ENCODE peak calls at places on chromosomes 12 and 14, in eight cellular contexts. H is vagina, M is transverse colon, W is suprapubic skin, S is HepG2, R is stomach, U is sigmoid colon, L is endothelial cell of umbilical vein. I is an unnamed sample. For H3K36me3, the result is how much of the 10 kb centered on the place peaks cover.

GRCh38 chr14:77376380-77376770 is 519 bp downstream of the TMED8 start:
- DNase-seq in H (no peak), M (peak), W (peak), S (no peak), R (peak), U (no peak), L (peak), I (peak)

GRCh38 chr12:49825360-49825970 is 2.7 kb downstream of the NCKAP5L start:
- DNase-seq in H (no peak), M (no peak), W (peak), S (no peak), R (no peak), U (peak), L (no peak), I (peak)

GRCh38 chr12:65602191-65602578 is 222.1 kb upstream of the HMGA2 start:
- DNase-seq in H (no peak), M (no peak), W (no peak), S (no peak), R (no peak), U (no peak), L (no peak), I (no peak)

GRCh38 chr14:59463773-59464650 is 1.2 kb downstream of the GPR135 start:
- DNase-seq in H (no peak), M (peak), W (no peak), S (no peak), R (no peak), U (peak), L (no peak), I (peak)

GRCh38 chr12:117499759-117500485 is 138.5 kb upstream of the NOS1 start:
- DNase-seq in H (no peak), M (no peak), W (no peak), S (no peak), R (no peak), U (no peak), L (peak), I (no peak)

GRCh38 chr12:114975974-114976310 is 292.0 kb upstream of the TBX3 start:
- DNase-seq in H (no peak), M (no peak), W (no peak), S (no peak), R (no peak), U (no peak), L (no peak), I (no peak)

GRCh38 chr14:100540141-100540925 is 46.9 kb downstream of the BEGAIN start:
- DNase-seq in H (no peak), M (no peak), W (peak), S (peak), R (no peak), U (peak), L (no peak), I (peak)

GRCh38 chr14:50055461-50056228 is 60.7 kb downstream of the VCPKMT start:
- DNase-seq in H (no peak), M (no peak), W (no peak), S (no peak), R (no peak), U (no peak), L (peak), I (no peak)

GRCh38 chr12:46219892-46220655 is 48.8 kb downstream of the SLC38A1 start:
- DNase-seq in H (no peak), M (peak), W (no peak), S (peak), R (no peak), U (no peak), L (peak), I (no peak)

GRCh38 chr12:65712264-65713004 is 111.8 kb upstream of the HMGA2 start:
- DNase-seq in H (no peak), M (no peak), W (no peak), S (no peak), R (no peak), U (no peak), L (no peak), I (no peak)

GRCh38 chr14:104598039-104598438 is 6.5 kb downstream of the TMEM179 start:
- DNase-seq in H (no peak), M (no peak), W (no peak), S (no peak), R (no peak), U (no peak), L (no peak), I (peak)

GRCh38 chr12:59084758-59085383 is 164.6 kb upstream of the LRIG3 start:
- DNase-seq in H (no peak), M (no peak), W (peak), S (no peak), R (no peak), U (no peak), L (peak), I (no peak)
- TF ChIP-seq POLR2AphosphoS5 in H (no peak), M (no peak), W (peak), S (no peak), R (no peak), U (no peak), L (no peak), I (no peak)

GRCh38 chr14:73804636-73805035 is 47.0 kb upstream of the PTGR2 start:
- DNase-seq in H (no peak), M (no peak), W (no peak), S (no peak), R (no peak), U (no peak), L (no peak), I (no peak)
- TF ChIP-seq POLR2A in H (no peak), M (no peak), W (no peak), S (no peak), R (no peak), U (no peak), L (no peak), I (no peak)

GRCh38 chr14:30641207-30641606 is 19.1 kb downstream of the SCFD1 start:
- DNase-seq in H (no peak), M (no peak), W (no peak), S (no peak), R (no peak), U (no peak), L (no peak), I (no peak)
- H3K36me3 ChIP-seq in H (under half), M (under half), W (under half), S (under half), R (half or more), U (half or more), L (under half), I (under half)

DNA sequence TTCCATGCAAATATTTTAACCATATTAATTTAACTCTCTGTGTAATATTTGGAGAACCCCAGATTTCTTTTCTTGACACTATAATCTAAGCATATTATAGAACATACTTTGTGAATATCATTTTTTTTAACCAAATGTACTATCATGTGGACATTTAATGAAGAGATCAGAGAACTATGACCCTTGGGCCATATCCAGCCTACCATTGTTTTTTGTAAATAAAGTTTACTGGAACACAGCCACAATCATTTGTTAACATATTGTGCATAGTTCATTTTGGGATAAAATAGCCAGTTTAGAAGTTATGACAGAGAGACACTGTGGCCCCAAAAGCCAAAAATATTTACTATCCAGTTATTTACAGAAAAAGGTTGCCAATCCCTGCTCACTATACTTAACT is 338.2 kb downstream of the TMEM117 start:
- DNase-seq in H (no peak), M (no peak), W (no peak), S (no peak), R (no peak), U (no peak), L (no peak), I (no peak)
- TF ChIP-seq POLR2AphosphoS5 in H (no peak), M (no peak), W (no peak), S (no peak), R (no peak), U (no peak), L (no peak), I (no peak)

GRCh38 chr14:99244299-99244959 is 27.6 kb downstream of the BCL11B start:
- DNase-seq in H (no peak), M (no peak), W (no peak), S (no peak), R (no peak), U (no peak), L (no peak), I (no peak)
- TF ChIP-seq POLR2A in H (no peak), M (no peak), W (no peak), S (no peak), R (no peak), U (no peak), L (no peak), I (no peak)

DNA sequence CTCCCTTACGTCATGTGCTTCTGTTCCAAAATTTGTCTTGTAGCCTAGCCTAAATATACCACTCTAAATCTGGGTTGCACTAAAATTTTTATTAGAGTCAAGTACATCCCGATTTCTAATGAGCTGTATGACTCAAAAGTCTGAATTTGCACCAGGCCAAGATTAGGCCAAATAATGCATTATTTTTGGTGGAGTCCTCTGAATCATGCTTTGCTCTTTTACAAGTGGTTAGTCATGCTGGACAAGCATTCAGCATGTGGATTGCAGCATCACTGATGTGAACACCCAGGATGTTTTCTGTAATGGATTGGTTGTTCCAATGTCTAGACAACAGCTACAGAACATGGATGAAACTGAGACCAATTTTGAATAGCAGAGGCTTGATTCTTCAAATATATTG is 23.7 kb downstream of the HEBP1 start:
- DNase-seq in H (no peak), M (no peak), W (no peak), S (no peak), R (no peak), U (peak), L (peak), I (no peak)
- H3K36me3 ChIP-seq in H (under half), M (under half), W (half or more), S (under half), R (half or more), U (half or more), L (under half), I (half or more)

GRCh38 chr14:74569826-74570591 is 42.0 kb downstream of the LTBP2 start:
- DNase-seq in H (no peak), M (no peak), W (no peak), S (peak), R (no peak), U (no peak), L (peak), I (peak)
- TF ChIP-seq POLR2AphosphoS5 in H (no peak), M (no peak), W (no peak), S (no peak), R (no peak), U (no peak), L (no peak), I (no peak)

I was measured in spleen.